ENCODE peak calls at places on chromosomes 5 and 9, in six cellular contexts. Z is heart right ventricle, E is cardiac muscle cell, H is uterus, N is Peyer's patch, F is mucosa of descending colon. A is an unnamed sample.

GRCh38 chr5:42718591-42718990 is 38.0 kb upstream of the CCDC152 start:
- DNase-seq in Z (no peak), E (no peak), H (no peak), N (no peak), F (no peak), A (no peak)

GRCh38 chr5:8316608-8317007 is 447.7 kb downstream of the MTRR start:
- DNase-seq in Z (no peak), E (peak; percentile 37), H (no peak), N (no peak), F (no peak), A (no peak)

GRCh38 chr9:98549401-98549800 is 159.3 kb downstream of the GABBR2 start:
- DNase-seq in Z (no peak), E (no peak), H (no peak), N (no peak), F (no peak), A (no peak)

GRCh38 chr9:134475051-134475790 is 149.0 kb downstream of the RXRA start:
- DNase-seq in Z (peak; percentile 87), E (no peak), H (peak; percentile 88), N (peak; percentile 61), F (peak; percentile 79), A (peak; percentile 9)

GRCh38 chr5:121984250-121984649 is 22.5 kb downstream of the SRFBP1 start:
- DNase-seq in Z (no peak), E (no peak), H (no peak), N (no peak), F (no peak), A (no peak)

GRCh38 chr9:69089082-69089481 is 53.5 kb downstream of the FXN start:
- DNase-seq in Z (no peak), E (no peak), H (no peak), N (no peak), F (no peak), A (no peak)

GRCh38 chr5:110414360-110414759 is 312.1 kb downstream of the TMEM232 start:
- DNase-seq in Z (no peak), E (no peak), H (no peak), N (no peak), F (no peak), A (no peak)

GRCh38 chr5:132243366-132243977 is 14.0 kb upstream of the PDLIM4 start:
- DNase-seq in Z (no peak), E (no peak), H (peak; percentile 6), N (peak; percentile 51), F (no peak), A (no peak)

GRCh38 chr5:118017536-118017935 is 970.8 kb downstream of the DTWD2 start:
- DNase-seq in Z (no peak), E (no peak), H (no peak), N (no peak), F (no peak), A (no peak)

GRCh38 chr5:151081426-151082273 is 816 bp upstream of the TNIP1 start:
- DNase-seq in Z (no peak), E (peak; percentile 85), H (no peak), N (no peak), F (no peak), A (no peak)

GRCh38 chr5:151047814-151048425 is 27.5 kb downstream of the GPX3 start:
- DNase-seq in Z (peak; percentile 24), E (peak; percentile 45), H (peak; percentile 42), N (peak; percentile 53), F (peak; percentile 35), A (peak; percentile 39)

GRCh38 chr5:132475531-132475930 is 15.0 kb downstream of the IRF1 start:
- DNase-seq in Z (no peak), E (no peak), H (peak; percentile 13), N (peak; percentile 73), F (no peak), A (no peak)

GRCh38 chr5:133154274-133155088 is 102.7 kb downstream of the HSPA4 start:
- DNase-seq in Z (no peak), E (no peak), H (no peak), N (no peak), F (no peak), A (no peak)

GRCh38 chr9:105541838-105542237 is 16.1 kb upstream of the FKTN start:
- DNase-seq in Z (no peak), E (no peak), H (no peak), N (no peak), F (no peak), A (no peak)

GRCh38 chr9:107847977-107848376 is 358.4 kb upstream of the KLF4 start:
- DNase-seq in Z (no peak), E (no peak), H (no peak), N (no peak), F (no peak), A (no peak)

GRCh38 chr5:175728885-175729828 is 71.3 kb downstream of the HRH2 start:
- DNase-seq in Z (no peak), E (peak; percentile 72), H (no peak), N (no peak), F (no peak), A (no peak)

GRCh38 chr5:159441441-159441840 is 111.2 kb upstream of the IL12B start:
- DNase-seq in Z (peak; percentile 42), E (peak; percentile 71), H (no peak), N (no peak), F (no peak), A (no peak)

GRCh38 chr5:108720416-108720815 is 27.3 kb upstream of the FER start:
- DNase-seq in Z (no peak), E (no peak), H (no peak), N (no peak), F (no peak), A (no peak)

GRCh38 chr9:18253950-18254349 is 220.0 kb upstream of the ADAMTSL1 start:
- DNase-seq in Z (no peak), E (no peak), H (no peak), N (no peak), F (no peak), A (no peak)

GRCh38 chr5:114010362-114010761 is 351.5 kb upstream of the KCNN2 start:
- DNase-seq in Z (no peak), E (no peak), H (no peak), N (no peak), F (no peak), A (no peak)

GRCh38 chr9:27499481-27499880 is 24.6 kb upstream of the IFNK start:
- DNase-seq in Z (no peak), E (no peak), H (no peak), N (no peak), F (no peak), A (no peak)

DNA sequence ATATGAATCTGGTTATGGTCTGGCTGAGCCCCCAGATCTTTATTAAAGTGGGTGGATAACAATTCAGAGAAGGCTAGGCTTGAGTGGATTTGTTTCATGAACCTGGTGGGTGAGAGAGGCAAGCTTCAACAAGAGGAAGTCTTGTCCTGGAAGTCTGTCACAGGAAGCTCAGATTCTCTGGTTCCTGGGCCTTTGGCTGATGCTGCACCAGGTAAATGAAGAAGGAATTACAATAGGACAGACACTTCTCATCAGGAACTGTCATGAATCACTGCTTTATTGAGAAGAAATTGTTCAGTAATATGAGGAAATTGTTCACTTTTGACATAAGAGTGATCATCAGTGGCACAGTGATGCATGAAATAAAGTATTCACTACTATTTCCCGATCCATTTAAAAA is 167.6 kb upstream of the ELL2 start:
- DNase-seq in Z (no peak), E (no peak), H (no peak), N (no peak), F (no peak), A (no peak)
- H3K4me1 ChIP-seq in Z (no peaks in the 10 kb centered on the region), E (peaks cover 13% of the 10 kb centered on the region), H (no peaks in the 10 kb centered on the region), N (no peaks in the 10 kb centered on the region), F (peaks cover 6% of the 10 kb centered on the region), A (no peaks in the 10 kb centered on the region)

GRCh38 chr5:157574456-157575095 is 999 bp downstream of the ADAM19 start:
- DNase-seq in Z (peak; percentile 36), E (no peak), H (peak; percentile 31), N (no peak), F (peak; percentile 45), A (no peak)

GRCh38 chr5:157578079-157578780 is 2.7 kb upstream of the ADAM19 start:
- DNase-seq in Z (no peak), E (no peak), H (no peak), N (no peak), F (no peak), A (no peak)

GRCh38 chr5:157575096-157575872 is at the start of gene ADAM19:
- DNase-seq in Z (peak; percentile 32), E (peak; percentile 75), H (peak; percentile 54), N (peak; percentile 58), F (no peak), A (no peak)

GRCh38 chr5:157581870-157582269 is 6.3 kb upstream of the ADAM19 start:
- DNase-seq in Z (no peak), E (peak; percentile 10), H (no peak), N (no peak), F (no peak), A (no peak)

DNA sequence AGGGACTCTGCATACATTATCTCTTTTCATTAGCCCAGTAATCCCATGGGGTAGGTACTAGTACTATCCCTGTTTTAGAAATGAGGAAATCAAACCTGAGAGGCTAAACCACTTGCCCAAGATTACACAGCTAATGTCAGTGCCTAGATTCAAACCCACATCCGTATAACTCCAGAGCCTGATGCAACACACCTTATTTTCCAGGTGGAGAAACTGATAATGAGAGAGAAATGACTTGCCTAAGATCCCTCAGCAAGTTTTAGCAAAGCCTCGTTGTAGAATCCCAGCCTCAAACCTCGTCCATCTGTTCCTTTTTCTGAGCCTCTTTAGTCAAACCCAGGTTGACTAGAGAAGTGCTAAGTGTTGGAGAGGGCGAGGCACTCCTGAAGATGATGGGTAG is 1.1 kb upstream of the ADAM19 start:
- DNase-seq in Z (no peak), E (no peak), H (no peak), N (no peak), F (no peak), A (no peak)
- H3K4me3 ChIP-seq in Z (no peak overlapping the region), E (no peak overlapping the region), H (no peak overlapping the region), N (no peak overlapping the region), F (no peak overlapping the region), A (no peak overlapping the region)

GRCh38 chr5:126917918-126918623 is 112.3 kb downstream of the MARCHF3 start:
- DNase-seq in Z (no peak), E (no peak), H (no peak), N (no peak), F (no peak), A (no peak)

GRCh38 chr5:126918624-126918957 is 111.8 kb downstream of the MARCHF3 start:
- DNase-seq in Z (no peak), E (no peak), H (no peak), N (no peak), F (no peak), A (no peak)

GRCh38 chr5:126921471-126922091 is 108.8 kb downstream of the MARCHF3 start:
- DNase-seq in Z (no peak), E (peak; percentile 69), H (no peak), N (no peak), F (no peak), A (no peak)

GRCh38 chr5:126919566-126919965 is 110.8 kb downstream of the MARCHF3 start:
- DNase-seq in Z (peak; percentile 20), E (no peak), H (no peak), N (no peak), F (no peak), A (no peak)

DNA sequence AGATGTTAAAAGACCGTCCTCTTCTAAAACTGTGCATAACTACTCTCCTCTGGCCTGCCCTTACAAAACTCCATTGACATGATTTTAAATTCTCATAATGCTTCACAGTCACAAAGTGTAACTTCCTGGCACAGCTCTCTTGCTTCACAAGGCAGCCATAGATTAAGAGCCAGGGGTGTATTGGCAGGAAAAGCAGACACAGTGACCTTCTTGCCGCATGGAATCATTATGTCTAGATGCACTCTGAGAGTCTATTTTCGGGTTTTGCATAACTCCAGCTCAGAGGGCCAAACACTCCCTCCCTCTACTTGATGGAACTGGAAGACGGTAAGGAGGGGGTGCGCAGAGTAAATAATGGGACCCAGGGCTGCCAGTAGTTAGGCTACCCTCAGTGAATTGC is 110.1 kb downstream of the MARCHF3 start:
- DNase-seq in Z (peak; percentile 62), E (peak; percentile 21), H (no peak), N (no peak), F (no peak), A (no peak)
- H3K4me1 ChIP-seq in Z (peaks cover 17% of the 10 kb centered on the region), E (peaks cover 39% of the 10 kb centered on the region), H (no peaks in the 10 kb centered on the region), N (no peaks in the 10 kb centered on the region), F (no peaks in the 10 kb centered on the region), A (no peaks in the 10 kb centered on the region)

GRCh38 chr5:50856720-50857119 is 190.3 kb downstream of the PARP8 start:
- DNase-seq in Z (no peak), E (no peak), H (no peak), N (no peak), F (no peak), A (no peak)
- H3K4me3 ChIP-seq in Z (no peak overlapping the region), E (no peak overlapping the region), H (no peak overlapping the region), N (no peak overlapping the region), F (no peak overlapping the region), A (no peak overlapping the region)